ENCODE peak calls at places on chromosome 9, in five cellular contexts. One of them, this sample, is unnamed.

GRCh38 chr9:121474225-121474947 is 25.3 kb downstream of the GGTA1 start:
- DNase-seq in breast epithelium: no peak
- DNase-seq in CD8-positive, alpha-beta memory T cell: no peak
- DNase-seq in caudate nucleus: no peak
- DNase-seq in SK-N-SH: no peak
- DNase-seq in this sample: no peak

GRCh38 chr9:136773386-136774044 is 9.2 kb upstream of the LCN15 start:
- DNase-seq in breast epithelium: no peak
- DNase-seq in CD8-positive, alpha-beta memory T cell: no peak
- DNase-seq in caudate nucleus: no peak
- DNase-seq in SK-N-SH: peak
- DNase-seq in this sample: no peak

GRCh38 chr9:135990468-135991429 is 29.6 kb upstream of the UBAC1 start:
- DNase-seq in breast epithelium: no peak
- DNase-seq in CD8-positive, alpha-beta memory T cell: peak
- DNase-seq in caudate nucleus: no peak
- DNase-seq in SK-N-SH: peak
- DNase-seq in this sample: no peak

GRCh38 chr9:131160416-131161112 is 35.2 kb downstream of the NUP214 start:
- DNase-seq in breast epithelium: no peak
- DNase-seq in CD8-positive, alpha-beta memory T cell: no peak
- DNase-seq in caudate nucleus: no peak
- DNase-seq in SK-N-SH: no peak
- DNase-seq in this sample: no peak

GRCh38 chr9:128762664-128763449 is 8.9 kb downstream of the ZER1 start:
- DNase-seq in breast epithelium: no peak
- DNase-seq in CD8-positive, alpha-beta memory T cell: no peak
- DNase-seq in caudate nucleus: no peak
- DNase-seq in SK-N-SH: no peak
- DNase-seq in this sample: no peak

GRCh38 chr9:123725389-123725788 is 204.5 kb downstream of the DENND1A start:
- DNase-seq in breast epithelium: no peak
- DNase-seq in CD8-positive, alpha-beta memory T cell: no peak
- DNase-seq in caudate nucleus: peak
- DNase-seq in SK-N-SH: peak
- DNase-seq in this sample: peak

GRCh38 chr9:138009456-138010273 is 132.1 kb downstream of the CACNA1B start:
- DNase-seq in breast epithelium: no peak
- DNase-seq in CD8-positive, alpha-beta memory T cell: no peak
- DNase-seq in caudate nucleus: no peak
- DNase-seq in SK-N-SH: no peak
- DNase-seq in this sample: no peak

GRCh38 chr9:116232425-116233159 is 79.0 kb downstream of the PAPPA start:
- DNase-seq in breast epithelium: no peak
- DNase-seq in CD8-positive, alpha-beta memory T cell: no peak
- DNase-seq in caudate nucleus: no peak
- DNase-seq in SK-N-SH: no peak
- DNase-seq in this sample: no peak

GRCh38 chr9:122201641-122202040 is 27.1 kb downstream of the LHX6 start:
- DNase-seq in breast epithelium: no peak
- DNase-seq in CD8-positive, alpha-beta memory T cell: no peak
- DNase-seq in caudate nucleus: no peak
- DNase-seq in SK-N-SH: no peak
- DNase-seq in this sample: no peak

GRCh38 chr9:73269430-73270101 is 117.9 kb downstream of the ANXA1 start:
- DNase-seq in breast epithelium: no peak
- DNase-seq in CD8-positive, alpha-beta memory T cell: no peak
- DNase-seq in caudate nucleus: no peak
- DNase-seq in SK-N-SH: peak
- DNase-seq in this sample: no peak

GRCh38 chr9:131627846-131628820 is 82.8 kb downstream of the PRRT1B start:
- DNase-seq in breast epithelium: no peak
- DNase-seq in CD8-positive, alpha-beta memory T cell: peak
- DNase-seq in caudate nucleus: no peak
- DNase-seq in SK-N-SH: no peak
- DNase-seq in this sample: no peak

GRCh38 chr9:113886933-113887332 is 10.8 kb downstream of the ZNF618 start:
- DNase-seq in breast epithelium: no peak
- DNase-seq in CD8-positive, alpha-beta memory T cell: no peak
- DNase-seq in caudate nucleus: no peak
- DNase-seq in SK-N-SH: no peak
- DNase-seq in this sample: no peak

GRCh38 chr9:104009853-104010252 is 84.3 kb upstream of the SMC2 start:
- DNase-seq in breast epithelium: no peak
- DNase-seq in CD8-positive, alpha-beta memory T cell: no peak
- DNase-seq in caudate nucleus: no peak
- DNase-seq in SK-N-SH: no peak
- DNase-seq in this sample: no peak

GRCh38 chr9:85960688-85961093 is 19.7 kb downstream of the NAA35 start:
- DNase-seq in breast epithelium: no peak
- DNase-seq in CD8-positive, alpha-beta memory T cell: no peak
- DNase-seq in caudate nucleus: no peak
- DNase-seq in SK-N-SH: no peak
- DNase-seq in this sample: no peak

GRCh38 chr9:99726758-99727157 is 94.9 kb upstream of the NR4A3 start:
- DNase-seq in breast epithelium: no peak
- DNase-seq in CD8-positive, alpha-beta memory T cell: no peak
- DNase-seq in caudate nucleus: no peak
- DNase-seq in SK-N-SH: peak
- DNase-seq in this sample: no peak

GRCh38 chr9:79598562-79599345 is 27.0 kb downstream of the TLE4 start:
- DNase-seq in breast epithelium: no peak
- DNase-seq in CD8-positive, alpha-beta memory T cell: no peak
- DNase-seq in caudate nucleus: no peak
- DNase-seq in SK-N-SH: no peak
- DNase-seq in this sample: no peak

GRCh38 chr9:394347-395052 is 179.8 kb downstream of the DOCK8 start:
- DNase-seq in breast epithelium: no peak
- DNase-seq in CD8-positive, alpha-beta memory T cell: no peak
- DNase-seq in caudate nucleus: no peak
- DNase-seq in SK-N-SH: no peak
- DNase-seq in this sample: no peak

GRCh38 chr9:1098551-1098950 is 48.4 kb downstream of the DMRT2 start:
- DNase-seq in breast epithelium: no peak
- DNase-seq in CD8-positive, alpha-beta memory T cell: no peak
- DNase-seq in caudate nucleus: no peak
- DNase-seq in SK-N-SH: no peak
- DNase-seq in this sample: no peak

GRCh38 chr9:35811364-35812024 is 568 bp downstream of the SPAG8 start:
- DNase-seq in breast epithelium: no peak
- DNase-seq in CD8-positive, alpha-beta memory T cell: no peak
- DNase-seq in caudate nucleus: no peak
- DNase-seq in SK-N-SH: no peak
- DNase-seq in this sample: no peak

GRCh38 chr9:116721944-116722343 is 34.8 kb downstream of the TRIM32 start:
- DNase-seq in breast epithelium: no peak
- DNase-seq in CD8-positive, alpha-beta memory T cell: no peak
- DNase-seq in caudate nucleus: no peak
- DNase-seq in SK-N-SH: no peak
- DNase-seq in this sample: no peak

GRCh38 chr9:37953775-37954437 is 50.0 kb upstream of the SLC25A51 start:
- DNase-seq in breast epithelium: no peak
- DNase-seq in CD8-positive, alpha-beta memory T cell: no peak
- DNase-seq in caudate nucleus: no peak
- DNase-seq in SK-N-SH: no peak
- DNase-seq in this sample: no peak

GRCh38 chr9:33192493-33193245 is 25.5 kb upstream of the B4GALT1 start:
- DNase-seq in breast epithelium: no peak
- DNase-seq in CD8-positive, alpha-beta memory T cell: no peak
- DNase-seq in caudate nucleus: no peak
- DNase-seq in SK-N-SH: no peak
- DNase-seq in this sample: no peak
- H3K27ac ChIP-seq in breast epithelium: no peak
- H3K27ac ChIP-seq in CD8-positive, alpha-beta memory T cell: no peak
- H3K27ac ChIP-seq in caudate nucleus: peak
- H3K27ac ChIP-seq in SK-N-SH: peak
- H3K27ac ChIP-seq in this sample: no peak

DNA sequence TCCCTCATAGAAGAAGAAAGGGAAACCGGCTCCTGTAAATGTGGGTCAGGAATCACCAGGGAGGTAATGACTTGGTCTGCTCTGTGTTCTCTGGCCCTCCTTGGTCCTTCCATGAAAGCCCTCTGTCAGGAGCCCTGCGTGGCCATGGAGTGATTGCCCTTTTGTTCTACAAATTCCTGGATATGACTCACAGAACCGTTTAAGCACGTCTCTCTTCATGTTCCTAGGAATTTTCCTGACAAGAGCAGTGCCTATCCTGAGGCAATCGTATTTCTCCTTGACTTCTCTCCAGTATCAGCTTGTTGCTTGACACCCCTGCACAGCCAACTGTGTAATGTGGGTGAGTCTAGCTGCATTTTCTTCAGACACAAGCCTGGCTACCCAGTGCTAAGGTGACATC is 274.4 kb upstream of the ZNF462 start:
- DNase-seq in breast epithelium: no peak
- DNase-seq in CD8-positive, alpha-beta memory T cell: no peak
- DNase-seq in caudate nucleus: no peak
- DNase-seq in SK-N-SH: no peak
- DNase-seq in this sample: no peak
- H3K27ac ChIP-seq in breast epithelium: no peak
- H3K27ac ChIP-seq in CD8-positive, alpha-beta memory T cell: no peak
- H3K27ac ChIP-seq in caudate nucleus: no peak
- H3K27ac ChIP-seq in SK-N-SH: no peak
- H3K27ac ChIP-seq in this sample: no peak

GRCh38 chr9:133124123-133124948 is 3.3 kb upstream of the RALGDS start:
- DNase-seq in breast epithelium: no peak
- DNase-seq in CD8-positive, alpha-beta memory T cell: no peak
- DNase-seq in caudate nucleus: no peak
- DNase-seq in SK-N-SH: no peak
- DNase-seq in this sample: no peak
- H3K27ac ChIP-seq in breast epithelium: peak
- H3K27ac ChIP-seq in CD8-positive, alpha-beta memory T cell: peak
- H3K27ac ChIP-seq in caudate nucleus: peak
- H3K27ac ChIP-seq in SK-N-SH: no peak
- H3K27ac ChIP-seq in this sample: peak

GRCh38 chr9:21989440-21990189 is 4.6 kb downstream of the CDKN2A start:
- DNase-seq in breast epithelium: no peak
- DNase-seq in CD8-positive, alpha-beta memory T cell: no peak
- DNase-seq in caudate nucleus: no peak
- DNase-seq in SK-N-SH: no peak
- DNase-seq in this sample: no peak
- H3K27ac ChIP-seq in breast epithelium: no peak
- H3K27ac ChIP-seq in CD8-positive, alpha-beta memory T cell: no peak
- H3K27ac ChIP-seq in caudate nucleus: no peak
- H3K27ac ChIP-seq in SK-N-SH: no peak
- H3K27ac ChIP-seq in this sample: no peak

This sample was measured in substantia nigra.